ENCODE peak calls at places on chromosome 1, in nine cellular contexts. H, I, S, M, Q, A, P, L and R are unnamed samples.

GRCh38 chr1:2049517-2050481 is at the start of gene PRKCZ:
- DNase-seq in H (peak), I (peak), S (no peak), M (peak), Q (peak), A (peak), P (peak), L (no peak), R (peak)

GRCh38 chr1:2330511-2331199 is 60.7 kb downstream of the MORN1 start:
- DNase-seq in H (peak), I (no peak), S (peak), M (no peak), Q (peak), A (no peak), P (no peak), L (peak), R (no peak)

GRCh38 chr1:101311146-101311892 is 74.5 kb downstream of the S1PR1 start:
- DNase-seq in H (no peak), I (no peak), S (no peak), M (no peak), Q (no peak), A (no peak), P (no peak), L (no peak), R (no peak)

GRCh38 chr1:109474697-109475096 is 8.4 kb downstream of the SYPL2 start:
- DNase-seq in H (no peak), I (no peak), S (no peak), M (no peak), Q (no peak), A (no peak), P (no peak), L (no peak), R (no peak)

GRCh38 chr1:147389532-147390184 is 147.2 kb downstream of the CHD1L start:
- DNase-seq in H (no peak), I (peak), S (peak), M (peak), Q (peak), A (peak), P (peak), L (peak), R (peak)

GRCh38 chr1:23472351-23473036 is 11.5 kb downstream of the ASAP3 start:
- DNase-seq in H (no peak), I (peak), S (no peak), M (no peak), Q (no peak), A (no peak), P (no peak), L (no peak), R (no peak)

GRCh38 chr1:26373789-26374188 is 1.2 kb upstream of the ZNF683 start:
- DNase-seq in H (no peak), I (no peak), S (no peak), M (no peak), Q (peak), A (no peak), P (no peak), L (peak), R (no peak)

GRCh38 chr1:40848530-40849189 is 13.5 kb downstream of the CITED4 start:
- DNase-seq in H (peak), I (peak), S (peak), M (peak), Q (peak), A (peak), P (peak), L (peak), R (peak)

GRCh38 chr1:197129698-197130097 is 16.8 kb downstream of the ASPM start:
- DNase-seq in H (no peak), I (no peak), S (no peak), M (no peak), Q (no peak), A (no peak), P (peak), L (no peak), R (no peak)

GRCh38 chr1:77385551-77385950 is 103.7 kb downstream of the AK5 start:
- DNase-seq in H (no peak), I (no peak), S (no peak), M (peak), Q (peak), A (no peak), P (no peak), L (no peak), R (no peak)

DNA sequence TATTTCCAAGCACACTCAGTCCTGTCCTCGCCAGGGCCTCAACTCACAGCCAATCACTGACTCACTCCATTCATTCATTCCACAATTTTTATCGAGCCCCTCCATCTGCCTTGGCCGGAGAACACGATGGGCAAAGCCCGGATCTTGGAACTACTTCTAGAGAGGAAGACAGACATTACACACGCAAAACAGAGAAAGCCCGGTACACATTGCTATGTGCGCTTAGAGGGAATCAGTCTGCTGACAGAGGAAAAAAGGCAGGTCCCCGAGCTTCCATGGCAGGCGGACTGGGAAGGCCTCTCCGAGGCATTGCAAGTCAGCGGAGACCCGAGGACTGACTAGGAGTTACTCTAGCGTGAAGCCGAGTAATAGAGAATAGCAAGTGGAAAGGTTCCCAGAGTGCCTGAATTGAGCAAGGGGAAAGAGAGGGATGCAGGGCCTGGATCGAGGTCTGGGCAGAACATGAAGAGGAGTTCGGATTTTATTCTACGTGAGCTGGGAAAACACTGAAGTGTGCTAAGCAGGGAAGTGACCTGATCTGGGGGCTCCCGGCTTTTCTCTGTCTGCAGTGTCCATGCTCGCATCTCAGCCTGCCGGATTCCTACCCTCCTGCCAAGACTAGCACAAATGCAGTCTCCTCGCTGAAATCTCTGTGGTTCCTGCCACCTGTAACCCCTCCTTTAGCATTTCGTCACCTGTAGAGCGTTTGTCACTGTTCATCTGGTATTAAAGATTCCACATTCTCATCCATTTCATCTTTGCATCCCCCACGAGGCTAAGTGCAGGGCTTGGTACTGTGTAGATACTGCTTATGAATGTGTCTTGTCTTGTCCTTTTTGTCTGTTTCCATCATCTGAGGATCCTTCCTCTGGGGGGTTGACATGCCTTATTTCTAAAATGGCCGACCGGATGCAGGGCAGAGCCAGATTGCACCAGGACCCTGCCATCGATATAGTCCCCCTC is 54.0 kb upstream of the DNAJC6 start:
- DNase-seq in H (no peak), I (peak), S (no peak), M (peak), Q (peak), A (peak), P (peak), L (no peak), R (no peak)
- TF ChIP-seq EZH2 in H (no peak), I (no peak), S (peak), M (no peak), Q (no peak), A (no peak), P (no peak), L (no peak), R (no peak)

GRCh38 chr1:15758537-15758936 is at the start of gene FBLIM1:
- DNase-seq in H (no peak), I (peak), S (no peak), M (peak), Q (peak), A (no peak), P (peak), L (no peak), R (no peak)

GRCh38 chr1:15757575-15758401 is 807 bp upstream of the FBLIM1 start:
- DNase-seq in H (no peak), I (peak), S (peak), M (peak), Q (peak), A (no peak), P (peak), L (peak), R (no peak)

GRCh38 chr1:15760520-15761211 is 2.1 kb downstream of the FBLIM1 start:
- DNase-seq in H (no peak), I (peak), S (peak), M (peak), Q (peak), A (peak), P (peak), L (peak), R (peak)

GRCh38 chr1:15757016-15757543 is 1.5 kb upstream of the FBLIM1 start:
- DNase-seq in H (no peak), I (no peak), S (no peak), M (no peak), Q (no peak), A (no peak), P (no peak), L (no peak), R (no peak)

GRCh38 chr1:15758953-15759661 is 512 bp downstream of the FBLIM1 start:
- DNase-seq in H (no peak), I (peak), S (no peak), M (no peak), Q (peak), A (peak), P (peak), L (no peak), R (no peak)
- TF ChIP-seq EZH2 in H (no peak), I (peak), S (no peak), M (no peak), Q (no peak), A (no peak), P (no peak), L (no peak), R (no peak)

GRCh38 chr1:158112994-158113758 is 67.5 kb upstream of the CD1D start:
- DNase-seq in H (no peak), I (peak), S (peak), M (no peak), Q (peak), A (no peak), P (peak), L (no peak), R (peak)
- TF ChIP-seq EZH2 in H (no peak), I (no peak), S (no peak), M (no peak), Q (no peak), A (no peak), P (no peak), L (no peak), R (no peak)

GRCh38 chr1:39694026-39694425 is 2.8 kb upstream of the HPCAL4 start:
- DNase-seq in H (no peak), I (no peak), S (no peak), M (peak), Q (no peak), A (no peak), P (no peak), L (no peak), R (no peak)

GRCh38 chr1:39690225-39690624 is 1.0 kb downstream of the HPCAL4 start:
- DNase-seq in H (no peak), I (no peak), S (no peak), M (no peak), Q (no peak), A (no peak), P (no peak), L (no peak), R (no peak)

GRCh38 chr1:39690943-39691382 is 270 bp downstream of the HPCAL4 start:
- DNase-seq in H (no peak), I (no peak), S (no peak), M (no peak), Q (no peak), A (no peak), P (no peak), L (no peak), R (no peak)

GRCh38 chr1:39691383-39692151 is at the start of gene HPCAL4:
- DNase-seq in H (peak), I (peak), S (peak), M (peak), Q (peak), A (peak), P (peak), L (peak), R (peak)

DNA sequence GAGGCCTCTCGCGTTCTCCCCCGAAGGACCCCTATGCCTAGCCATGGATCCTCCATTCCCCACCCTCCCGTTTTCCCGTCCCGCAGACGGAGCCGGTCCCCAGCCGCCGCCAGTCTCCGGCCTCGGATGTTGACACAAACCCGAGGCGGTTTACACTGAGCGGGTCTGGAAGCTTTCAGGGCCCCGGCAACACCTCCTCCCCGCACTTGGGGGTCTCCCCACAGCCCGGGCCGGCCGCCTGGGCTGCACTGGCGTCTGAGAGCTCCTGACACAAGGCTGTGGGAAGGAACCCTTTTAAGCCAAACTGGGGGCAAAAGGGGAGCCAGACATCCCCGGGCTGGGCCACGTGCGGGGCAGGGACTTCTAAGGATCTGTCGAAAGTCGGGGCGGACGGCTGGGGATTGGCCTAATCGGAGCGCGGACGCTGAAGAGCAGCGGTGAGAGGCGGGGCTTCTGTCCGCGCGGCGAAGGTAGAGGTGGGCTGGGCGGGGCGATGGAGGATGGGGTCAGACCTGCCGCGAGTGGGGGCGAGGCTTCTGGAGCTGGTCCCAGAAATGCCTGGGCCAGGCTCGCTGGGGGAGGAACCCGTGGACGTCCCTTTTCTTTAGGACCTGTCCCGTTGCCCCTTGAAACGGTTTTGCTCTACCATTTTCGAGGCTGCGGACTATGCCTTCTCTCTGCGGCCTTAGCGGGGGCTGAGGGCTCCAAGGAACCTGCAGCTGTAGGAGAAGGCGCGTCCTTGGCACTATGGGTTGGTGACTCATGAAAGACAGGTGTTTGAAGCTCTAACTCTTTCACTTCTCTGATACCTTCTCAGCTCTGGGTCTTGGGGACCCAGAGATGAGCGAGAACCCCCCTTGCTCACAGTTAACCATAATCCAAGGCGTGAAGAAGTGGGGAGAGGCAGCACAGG is 1.2 kb upstream of the HPCAL4 start:
- DNase-seq in H (no peak), I (peak), S (no peak), M (no peak), Q (peak), A (no peak), P (peak), L (no peak), R (no peak)
- TF ChIP-seq EZH2 in H (peak), I (peak), S (peak), M (no peak), Q (peak), A (no peak), P (peak), L (peak), R (peak)